ENCODE peak calls at places on chromosome 20, in four cellular contexts. J, A, N and K are unnamed samples.

GRCh38 chr20:31842471-31843157 is 2.8 kb downstream of the FOXS1 start:
- DNase-seq in J (peak), A (no peak), N (peak), K (no peak)

GRCh38 chr20:17680128-17680835 is 1.8 kb downstream of the RRBP1 start:
- DNase-seq in N (peak), A (no peak), J (peak), K (peak)

GRCh38 chr20:56974499-56975250 is 291.8 kb downstream of the BMP7 start:
- DNase-seq in A (no peak), J (peak), N (peak), K (no peak)

GRCh38 chr20:33490023-33490933 is at the start of gene CBFA2T2:
- DNase-seq in J (peak), A (peak), N (peak), K (no peak)

GRCh38 chr20:23366384-23366783 is 4.4 kb downstream of the GZF1 start:
- DNase-seq in J (peak), N (no peak), A (no peak), K (no peak)

GRCh38 chr20:15643713-15644112 is 929.5 kb downstream of the KIF16B start:
- DNase-seq in J (no peak), N (peak), A (no peak), K (no peak)

GRCh38 chr20:33668791-33669155 is 2.0 kb downstream of the ACTL10 start:
- DNase-seq in N (no peak), J (no peak), A (no peak), K (no peak)

GRCh38 chr20:58688838-58689237 is 3.8 kb upstream of the NPEPL1 start:
- DNase-seq in J (peak), A (no peak), N (no peak), K (no peak)

GRCh38 chr20:16639027-16639941 is 66.0 kb upstream of the KIF16B start:
- DNase-seq in J (no peak), A (no peak), N (no peak), K (no peak)